ENCODE peak calls at places on chromosomes 5 and 9, in five cellular contexts. One of them, this sample, is unnamed.

GRCh38 chr5:41416336-41416735 is 94.1 kb downstream of the PLCXD3 start:
- DNase-seq in stimulated activated CD8-positive, alpha-beta memory T cell treated with anti-CD3 and anti-CD28 coated beads, Interleukin-2, amount 100 ng/mL, for 48 hours: no peak
- DNase-seq in effector CD4-positive, alpha-beta T cell: no peak
- DNase-seq in ecto neural progenitor cell: no peak
- DNase-seq in stimulated activated CD4-positive, alpha-beta T cell treated with anti-CD3 and anti-CD28 coated beads, Interleukin-1b, Interleukin-23, amount 100 ng/mL, for 24 hours: no peak
- DNase-seq in this sample: no peak

GRCh38 chr5:107874810-107875209 is 204.1 kb upstream of the EFNA5 start:
- DNase-seq in stimulated activated CD8-positive, alpha-beta memory T cell treated with anti-CD3 and anti-CD28 coated beads, Interleukin-2, amount 100 ng/mL, for 48 hours: no peak
- DNase-seq in effector CD4-positive, alpha-beta T cell: no peak
- DNase-seq in ecto neural progenitor cell: no peak
- DNase-seq in stimulated activated CD4-positive, alpha-beta T cell treated with anti-CD3 and anti-CD28 coated beads, Interleukin-1b, Interleukin-23, amount 100 ng/mL, for 24 hours: no peak
- DNase-seq in this sample: no peak

GRCh38 chr5:170028124-170028523 is 47.8 kb upstream of the INSYN2B start:
- DNase-seq in stimulated activated CD8-positive, alpha-beta memory T cell treated with anti-CD3 and anti-CD28 coated beads, Interleukin-2, amount 100 ng/mL, for 48 hours: no peak
- DNase-seq in effector CD4-positive, alpha-beta T cell: no peak
- DNase-seq in ecto neural progenitor cell: no peak
- DNase-seq in stimulated activated CD4-positive, alpha-beta T cell treated with anti-CD3 and anti-CD28 coated beads, Interleukin-1b, Interleukin-23, amount 100 ng/mL, for 24 hours: no peak
- DNase-seq in this sample: no peak

GRCh38 chr9:113293285-113293874 is 9.8 kb downstream of the RNF183 start:
- DNase-seq in stimulated activated CD8-positive, alpha-beta memory T cell treated with anti-CD3 and anti-CD28 coated beads, Interleukin-2, amount 100 ng/mL, for 48 hours: no peak
- DNase-seq in effector CD4-positive, alpha-beta T cell: no peak
- DNase-seq in ecto neural progenitor cell: no peak
- DNase-seq in stimulated activated CD4-positive, alpha-beta T cell treated with anti-CD3 and anti-CD28 coated beads, Interleukin-1b, Interleukin-23, amount 100 ng/mL, for 24 hours: no peak
- DNase-seq in this sample: no peak

GRCh38 chr9:94922098-94922607 is 195.7 kb downstream of the AOPEP start:
- DNase-seq in stimulated activated CD8-positive, alpha-beta memory T cell treated with anti-CD3 and anti-CD28 coated beads, Interleukin-2, amount 100 ng/mL, for 48 hours: no peak
- DNase-seq in effector CD4-positive, alpha-beta T cell: no peak
- DNase-seq in ecto neural progenitor cell: no peak
- DNase-seq in stimulated activated CD4-positive, alpha-beta T cell treated with anti-CD3 and anti-CD28 coated beads, Interleukin-1b, Interleukin-23, amount 100 ng/mL, for 24 hours: no peak
- DNase-seq in this sample: no peak

GRCh38 chr5:130104895-130105684 is 200.8 kb downstream of the CHSY3 start:
- DNase-seq in stimulated activated CD8-positive, alpha-beta memory T cell treated with anti-CD3 and anti-CD28 coated beads, Interleukin-2, amount 100 ng/mL, for 48 hours: no peak
- DNase-seq in effector CD4-positive, alpha-beta T cell: no peak
- DNase-seq in ecto neural progenitor cell: no peak
- DNase-seq in stimulated activated CD4-positive, alpha-beta T cell treated with anti-CD3 and anti-CD28 coated beads, Interleukin-1b, Interleukin-23, amount 100 ng/mL, for 24 hours: no peak
- DNase-seq in this sample: no peak

GRCh38 chr9:134181648-134182034 is 17.3 kb upstream of the RNU6ATAC start:
- DNase-seq in stimulated activated CD8-positive, alpha-beta memory T cell treated with anti-CD3 and anti-CD28 coated beads, Interleukin-2, amount 100 ng/mL, for 48 hours: no peak
- DNase-seq in effector CD4-positive, alpha-beta T cell: no peak
- DNase-seq in ecto neural progenitor cell: no peak
- DNase-seq in stimulated activated CD4-positive, alpha-beta T cell treated with anti-CD3 and anti-CD28 coated beads, Interleukin-1b, Interleukin-23, amount 100 ng/mL, for 24 hours: no peak
- DNase-seq in this sample: no peak

GRCh38 chr9:87148391-87149237 is 201.3 kb upstream of the GAS1 start:
- DNase-seq in stimulated activated CD8-positive, alpha-beta memory T cell treated with anti-CD3 and anti-CD28 coated beads, Interleukin-2, amount 100 ng/mL, for 48 hours: no peak
- DNase-seq in effector CD4-positive, alpha-beta T cell: no peak
- DNase-seq in ecto neural progenitor cell: peak; percentile 77
- DNase-seq in stimulated activated CD4-positive, alpha-beta T cell treated with anti-CD3 and anti-CD28 coated beads, Interleukin-1b, Interleukin-23, amount 100 ng/mL, for 24 hours: no peak
- DNase-seq in this sample: no peak

GRCh38 chr5:92353107-92354030 is 970.3 kb upstream of the ARRDC3 start:
- DNase-seq in stimulated activated CD8-positive, alpha-beta memory T cell treated with anti-CD3 and anti-CD28 coated beads, Interleukin-2, amount 100 ng/mL, for 48 hours: no peak
- DNase-seq in effector CD4-positive, alpha-beta T cell: no peak
- DNase-seq in ecto neural progenitor cell: no peak
- DNase-seq in stimulated activated CD4-positive, alpha-beta T cell treated with anti-CD3 and anti-CD28 coated beads, Interleukin-1b, Interleukin-23, amount 100 ng/mL, for 24 hours: no peak
- DNase-seq in this sample: no peak

GRCh38 chr5:72280655-72281069 is 39.4 kb downstream of the MRPS27 start:
- DNase-seq in stimulated activated CD8-positive, alpha-beta memory T cell treated with anti-CD3 and anti-CD28 coated beads, Interleukin-2, amount 100 ng/mL, for 48 hours: no peak
- DNase-seq in effector CD4-positive, alpha-beta T cell: no peak
- DNase-seq in ecto neural progenitor cell: no peak
- DNase-seq in stimulated activated CD4-positive, alpha-beta T cell treated with anti-CD3 and anti-CD28 coated beads, Interleukin-1b, Interleukin-23, amount 100 ng/mL, for 24 hours: no peak
- DNase-seq in this sample: no peak

GRCh38 chr5:11166906-11167305 is 405.9 kb upstream of the DAP start:
- DNase-seq in stimulated activated CD8-positive, alpha-beta memory T cell treated with anti-CD3 and anti-CD28 coated beads, Interleukin-2, amount 100 ng/mL, for 48 hours: no peak
- DNase-seq in effector CD4-positive, alpha-beta T cell: no peak
- DNase-seq in ecto neural progenitor cell: no peak
- DNase-seq in stimulated activated CD4-positive, alpha-beta T cell treated with anti-CD3 and anti-CD28 coated beads, Interleukin-1b, Interleukin-23, amount 100 ng/mL, for 24 hours: no peak
- DNase-seq in this sample: no peak